ENCODE peak calls at places on chromosomes 7 and 10, in five cellular contexts. C is ovary; R is naive thymus-derived CD4-positive, alpha-beta T cell; K is upper lobe of left lung; H is endothelial cell of umbilical vein. I is an unnamed sample. For H3K4me1, the result is how much of the 10 kb centered on the place peaks cover.

GRCh38 chr10:24307696-24308476 is 98.9 kb downstream of the KIAA1217 start:
- DNase-seq in C (no peak), R (no peak), K (no peak), H (no peak), I (no peak)

GRCh38 chr10:33955676-33956075 is 621.2 kb upstream of the NRP1 start:
- DNase-seq in C (no peak), R (no peak), K (no peak), H (no peak), I (no peak)

GRCh38 chr7:7642081-7642480 is 1.5 kb downstream of the UMAD1 start:
- DNase-seq in C (no peak), R (no peak), K (no peak), H (no peak), I (no peak)

GRCh38 chr7:51665045-51665785 is 348.6 kb upstream of the COBL start:
- DNase-seq in C (no peak), R (no peak), K (no peak), H (no peak), I (no peak)

GRCh38 chr10:14185501-14186045 is 145.2 kb downstream of the FRMD4A start:
- DNase-seq in C (no peak), R (peak), K (no peak), H (peak), I (peak)

GRCh38 chr7:146654048-146654447 is 537.4 kb downstream of the CNTNAP2 start:
- DNase-seq in C (no peak), R (no peak), K (no peak), H (no peak), I (no peak)

GRCh38 chr7:121547341-121548092 is 151.4 kb upstream of the FAM3C start:
- DNase-seq in C (no peak), R (no peak), K (no peak), H (peak), I (no peak)

GRCh38 chr10:926075-926698 is 5.3 kb downstream of the LARP4B start:
- DNase-seq in C (no peak), R (no peak), K (no peak), H (no peak), I (no peak)

GRCh38 chr7:46654546-46655443 is 733.7 kb upstream of the IGFBP3 start:
- DNase-seq in C (no peak), R (no peak), K (no peak), H (no peak), I (peak)

DNA sequence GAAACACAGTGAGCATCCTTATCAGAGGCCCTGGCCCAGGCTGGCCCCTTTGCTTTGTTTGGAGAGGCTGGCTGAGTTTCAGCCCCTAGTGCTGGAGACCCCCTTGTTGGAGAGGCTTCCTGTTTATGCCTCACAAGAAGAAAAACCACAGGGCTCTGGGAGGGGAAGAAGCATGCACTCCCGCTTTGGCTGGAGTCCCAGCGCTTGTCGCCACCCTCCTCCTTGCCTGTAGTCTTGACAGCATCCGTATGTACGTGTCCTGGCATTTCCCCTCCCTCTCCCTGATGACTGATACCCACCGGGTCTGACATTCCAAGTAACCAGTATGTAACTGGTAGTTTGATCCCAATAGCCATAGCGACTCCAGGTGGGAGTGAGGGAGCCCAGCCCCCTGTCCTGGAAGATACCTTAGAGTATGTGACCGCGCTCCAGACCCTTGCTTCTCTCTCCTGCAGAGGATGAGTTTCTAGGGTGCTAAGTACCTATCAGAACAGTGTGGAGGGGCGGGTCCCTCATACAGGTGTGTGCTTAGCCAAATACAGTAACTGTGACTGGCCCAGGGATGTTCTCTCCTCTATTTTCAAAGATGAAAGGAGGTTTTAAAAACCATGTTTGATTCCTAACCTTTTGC is 6.8 kb upstream of the ATP6V0E2 start:
- DNase-seq in C (no peak), R (no peak), K (no peak), H (no peak), I (peak)
- H3K4me1 ChIP-seq in C (under half), R (half or more), K (under half), H (under half), I (under half)

GRCh38 chr10:104256335-104257080 is 1.8 kb downstream of the GSTO1 start:
- DNase-seq in C (no peak), R (no peak), K (no peak), H (peak), I (no peak)
- H3K4me1 ChIP-seq in C (under half), R (under half), K (half or more), H (half or more), I (under half)

DNA sequence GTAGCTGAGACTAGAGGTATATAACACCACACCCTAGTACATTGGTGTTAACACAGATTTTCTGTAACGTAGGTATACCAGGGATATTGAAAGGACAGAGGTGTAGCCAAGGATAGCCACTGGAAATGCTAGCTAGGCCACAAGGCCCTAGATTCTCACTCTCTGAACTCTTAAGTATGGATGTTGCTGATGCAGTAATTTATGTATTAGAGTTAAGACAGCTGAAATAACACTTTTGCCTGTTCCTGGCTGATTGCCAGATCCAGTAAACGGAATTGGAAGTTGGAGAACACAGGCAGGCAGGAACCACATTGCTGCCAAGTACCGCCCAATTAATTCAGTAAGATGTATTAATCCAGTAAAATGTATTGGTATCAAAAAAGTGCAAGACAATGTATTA is 1.8 kb downstream of the CALU start:
- DNase-seq in C (no peak), R (no peak), K (no peak), H (peak), I (no peak)
- H3K4me1 ChIP-seq in C (under half), R (under half), K (under half), H (under half), I (under half)

GRCh38 chr10:46094931-46095755 is 49.1 kb upstream of the MSMB start:
- DNase-seq in C (no peak), R (no peak), K (peak), H (no peak), I (no peak)
- H3K4me1 ChIP-seq in C (under half), R (half or more), K (under half), H (under half), I (under half)

I was measured in foreskin keratinocyte.